ENCODE peak calls at places on chromosomes 6 and 20, in nine cellular contexts. C, J, M, U, W, I, F, P and X are unnamed samples.

GRCh38 chr20:23857954-23858565 is 21.5 kb downstream of the CST5 start:
- DNase-seq in P (no peak), F (no peak), I (no peak), W (no peak), C (no peak), J (no peak), U (peak; percentile 67), M (no peak), X (no peak)

GRCh38 chr20:4805663-4806449 is 84.1 kb downstream of the PRND start:
- DNase-seq in M (no peak), F (no peak), P (no peak), C (no peak), J (no peak), U (no peak), I (no peak), W (no peak), X (no peak)

GRCh38 chr20:62473200-62473585 is 2.6 kb downstream of the GATA5 start:
- DNase-seq in J (no peak), W (peak; percentile 39), P (no peak), C (no peak), I (no peak), M (no peak), U (no peak), F (no peak), X (no peak)

GRCh38 chr6:128271527-128271926 is 248.9 kb downstream of the PTPRK start:
- DNase-seq in J (no peak), U (no peak), C (no peak), W (no peak), M (no peak), F (no peak), P (no peak), I (no peak), X (no peak)

GRCh38 chr20:17473662-17474061 is 57.5 kb downstream of the BFSP1 start:
- DNase-seq in J (no peak), F (no peak), W (no peak), M (no peak), I (no peak), U (no peak), P (no peak), C (no peak), X (no peak)

GRCh38 chr20:1866834-1867233 is 28.4 kb upstream of the SIRPA start:
- DNase-seq in J (no peak), U (no peak), C (no peak), W (no peak), F (no peak), I (no peak), P (no peak), M (no peak), X (no peak)

GRCh38 chr6:109081026-109081425 is 13.6 kb downstream of the SESN1 start:
- DNase-seq in I (no peak), F (no peak), U (no peak), M (no peak), J (no peak), C (no peak), P (no peak), W (no peak), X (no peak)

GRCh38 chr6:157087974-157088373 is 235.3 kb downstream of the TMEM242 start:
- DNase-seq in F (no peak), U (no peak), J (no peak), I (no peak), P (no peak), C (no peak), M (no peak), W (no peak), X (no peak)

GRCh38 chr20:38049800-38050199 is 16.3 kb downstream of the RPRD1B start:
- DNase-seq in W (no peak), P (peak; percentile 66), U (no peak), I (no peak), J (no peak), C (no peak), M (peak; percentile 48), F (peak; percentile 70), X (no peak)

GRCh38 chr6:95802978-95803377 is 212.8 kb upstream of the FUT9 start:
- DNase-seq in U (peak; percentile 59), C (no peak), F (no peak), W (no peak), M (no peak), I (no peak), J (no peak), P (no peak), X (no peak)

GRCh38 chr6:25875563-25875905 is 1.5 kb upstream of the SLC17A3 start:
- DNase-seq in M (no peak), J (no peak), C (no peak), W (no peak), I (no peak), P (no peak), F (no peak), U (no peak), X (no peak)

GRCh38 chr6:99334526-99335127 is 14.8 kb downstream of the FAXC start:
- DNase-seq in C (peak; percentile 55), U (peak; percentile 66), J (no peak), W (no peak), I (no peak), F (peak; percentile 52), P (peak; percentile 48), M (peak; percentile 11), X (no peak)

GRCh38 chr6:551405-551804 is 105.5 kb downstream of the HUS1B start:
- DNase-seq in P (peak; percentile 60), W (no peak), J (no peak), F (peak; percentile 9), U (peak; percentile 70), C (peak; percentile 45), I (no peak), M (no peak), X (no peak)

GRCh38 chr6:138287144-138287955 is 69.1 kb upstream of the PBOV1 start:
- DNase-seq in W (peak; percentile 84), F (no peak), U (peak; percentile 47), P (peak; percentile 8), M (no peak), J (no peak), I (no peak), C (peak; percentile 7), X (no peak)

GRCh38 chr20:44172572-44172950 is 14.4 kb downstream of the JPH2 start:
- DNase-seq in P (no peak), C (no peak), J (peak; percentile 4), W (no peak), I (no peak), F (no peak), M (no peak), U (no peak), X (no peak)

GRCh38 chr6:149855040-149855654 is 9.0 kb downstream of the LRP11 start:
- DNase-seq in J (no peak), P (peak; percentile 96), I (no peak), C (peak; percentile 90), F (peak; percentile 82), W (peak; percentile 42), M (peak; percentile 76), U (no peak), X (no peak)

GRCh38 chr6:167415441-167415961 is 90.6 kb downstream of the TTLL2 start:
- DNase-seq in I (no peak), W (no peak), C (no peak), M (no peak), F (no peak), P (no peak), U (no peak), J (no peak), X (no peak)

GRCh38 chr20:7841967-7842301 is 98.3 kb downstream of the HAO1 start:
- DNase-seq in F (peak; percentile 82), J (peak; percentile 39), C (peak; percentile 76), M (peak; percentile 51), U (peak; percentile 5), I (peak; percentile 21), P (peak; percentile 28), W (no peak), X (peak; percentile 30)

GRCh38 chr20:10992776-10993175 is 319.0 kb upstream of the JAG1 start:
- DNase-seq in J (no peak), F (peak; percentile 11), M (no peak), I (no peak), C (peak; percentile 38), U (no peak), W (no peak), P (no peak), X (no peak)

GRCh38 chr20:13831476-13831875 is 46.6 kb downstream of the NDUFAF5 start:
- DNase-seq in U (no peak), P (no peak), C (no peak), I (no peak), J (no peak), M (no peak), F (peak; percentile 18), W (no peak), X (no peak)

DNA sequence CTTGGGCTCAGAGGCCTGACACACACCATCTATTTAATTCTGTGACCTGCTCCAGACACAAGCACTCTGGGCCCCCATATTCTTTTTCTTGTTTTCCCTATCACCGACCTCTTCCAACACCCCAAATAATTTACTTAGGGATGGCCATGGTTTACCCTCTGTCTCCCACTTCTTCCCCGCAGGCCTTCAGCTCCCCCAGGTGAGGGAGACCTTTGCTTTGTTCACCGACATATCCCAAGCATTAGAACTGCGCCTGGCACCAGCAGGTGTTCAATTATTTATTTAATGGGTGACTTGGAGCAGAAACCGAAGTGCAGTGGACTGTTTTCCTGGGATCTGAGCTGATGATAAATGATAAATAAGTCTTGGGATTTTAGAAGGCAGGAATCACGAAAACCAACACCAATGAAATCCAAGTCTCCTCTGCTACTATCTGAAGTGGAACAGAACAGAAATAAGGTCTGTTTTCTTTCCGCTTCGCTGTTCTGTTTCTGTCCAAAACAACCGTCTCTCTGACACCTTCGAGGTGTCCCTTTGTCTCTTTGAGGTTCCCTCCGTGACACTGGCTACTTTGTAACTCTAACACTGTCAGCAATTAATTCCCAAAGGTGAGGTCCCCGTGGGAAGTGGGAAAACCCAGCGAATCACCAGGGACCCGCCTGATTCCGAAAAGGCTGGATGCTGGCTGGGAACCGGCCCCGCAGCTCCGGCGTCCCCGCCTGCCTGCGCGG is 1.1 kb upstream of the RIN2 start:
- DNase-seq in F (no peak), P (no peak), J (no peak), C (peak; percentile 11), M (no peak), I (no peak), W (peak; percentile 40), U (no peak), X (no peak)
- H3K4me3 ChIP-seq in F (peak overlapping the region; percentile 92), P (peak overlapping the region; percentile 54), J (peak overlapping the region; percentile 73), C (peak overlapping the region; percentile 85), M (peak overlapping the region; percentile 86), I (peak overlapping the region; percentile 53), W (peak overlapping the region; percentile 83), U (peak overlapping the region; percentile 76), X (peak overlapping the region; percentile 86)

GRCh38 chr6:8064638-8065518 is 689 bp upstream of the BLOC1S5 start:
- DNase-seq in I (no peak), M (no peak), C (no peak), J (no peak), W (no peak), P (no peak), F (no peak), U (no peak), X (no peak)
- H3K4me3 ChIP-seq in I (peak overlapping the region; percentile 90), M (peak overlapping the region; percentile 47), C (peak overlapping the region; percentile 89), J (peak overlapping the region; percentile 67), W (peak overlapping the region; percentile 94), P (peak overlapping the region; percentile 69), F (peak overlapping the region; percentile 47), U (peak overlapping the region; percentile 74), X (peak overlapping the region; percentile 95)

GRCh38 chr6:169251822-169252804 is 1.5 kb downstream of the THBS2 start:
- DNase-seq in P (no peak), F (no peak), J (peak; percentile 27), M (no peak), I (no peak), C (no peak), W (peak; percentile 17), U (peak; percentile 59), X (no peak)
- H3K4me3 ChIP-seq in P (no peak overlapping the region), F (peak overlapping the region; percentile 95), J (peak overlapping the region; percentile 52), M (peak overlapping the region; percentile 77), I (peak overlapping the region; percentile 32), C (peak overlapping the region; percentile 63), W (peak overlapping the region; percentile 30), U (peak overlapping the region; percentile 32), X (peak overlapping the region; percentile 54)

GRCh38 chr6:85113934-85114582 is 335.8 kb upstream of the NT5E start:
- DNase-seq in W (no peak), F (peak; percentile 51), J (no peak), P (no peak), U (no peak), I (no peak), M (no peak), C (no peak), X (no peak)
- H3K4me3 ChIP-seq in W (no peak overlapping the region), F (peak overlapping the region; percentile 58), J (no peak overlapping the region), P (no peak overlapping the region), U (no peak overlapping the region), I (no peak overlapping the region), M (no peak overlapping the region), C (no peak overlapping the region), X (peak overlapping the region; percentile 40)